ENCODE peak calls at places on chromosomes 13 and 19, in eight cellular contexts. X is tibial artery, S is breast epithelium, D is HCT116, L is endodermal cell, T is PC-3, W is tibial nerve, R is heart left ventricle. P is an unnamed sample. For H3K27me3, the result is how much of the 10 kb centered on the place peaks cover.

GRCh38 chr13:88908896-88909535 is 1237.8 kb downstream of the SLITRK5 start:
- DNase-seq in X (no peak), S (peak), D (no peak), L (no peak), T (no peak), W (peak), R (no peak), P (no peak)

GRCh38 chr19:50513746-50514345 is at the start of gene ASPDH:
- DNase-seq in X (no peak), S (no peak), D (no peak), L (peak), T (no peak), W (no peak), R (peak), P (no peak)

GRCh38 chr13:49756263-49756662 is 36.2 kb downstream of the KPNA3 start:
- DNase-seq in X (no peak), S (no peak), D (no peak), L (no peak), T (no peak), W (no peak), R (no peak), P (no peak)

GRCh38 chr13:73223372-73223781 is 164.6 kb downstream of the KLF5 start:
- DNase-seq in X (no peak), S (no peak), D (no peak), L (peak), T (peak), W (no peak), R (no peak), P (no peak)

GRCh38 chr13:98888890-98889279 is 89.0 kb downstream of the DOCK9 start:
- DNase-seq in X (no peak), S (no peak), D (no peak), L (no peak), T (no peak), W (no peak), R (no peak), P (no peak)

GRCh38 chr13:94309997-94310842 is 169.3 kb downstream of the DCT start:
- DNase-seq in X (no peak), S (no peak), D (no peak), L (no peak), T (peak), W (no peak), R (no peak), P (no peak)

GRCh38 chr13:23899555-23899954 is 2.3 kb upstream of the C1QTNF9B start:
- DNase-seq in X (peak), S (no peak), D (no peak), L (no peak), T (peak), W (peak), R (no peak), P (no peak)

GRCh38 chr19:40740747-40741146 is 9.5 kb downstream of the ACTMAP start:
- DNase-seq in X (peak), S (no peak), D (no peak), L (no peak), T (no peak), W (peak), R (no peak), P (peak)

GRCh38 chr19:10639836-10640235 is 14.3 kb upstream of the ILF3 start:
- DNase-seq in X (no peak), S (no peak), D (no peak), L (no peak), T (no peak), W (no peak), R (no peak), P (no peak)

GRCh38 chr13:35621989-35622388 is 145.5 kb upstream of the MAB21L1 start:
- DNase-seq in X (no peak), S (no peak), D (no peak), L (peak), T (peak), W (no peak), R (no peak), P (no peak)

GRCh38 chr13:41562083-41562482 is 104.7 kb downstream of the RGCC start:
- DNase-seq in X (no peak), S (peak), D (no peak), L (no peak), T (no peak), W (peak), R (no peak), P (peak)

GRCh38 chr19:57668635-57669034 is at the start of gene ZSCAN4:
- DNase-seq in X (no peak), S (no peak), D (no peak), L (no peak), T (no peak), W (no peak), R (no peak), P (no peak)

GRCh38 chr19:10334340-10335148 is 1.2 kb upstream of the RAVER1 start:
- DNase-seq in X (peak), S (peak), D (peak), L (peak), T (peak), W (peak), R (peak), P (peak)

GRCh38 chr19:1780272-1780957 is 27.1 kb downstream of the ONECUT3 start:
- DNase-seq in X (no peak), S (no peak), D (no peak), L (no peak), T (peak), W (no peak), R (no peak), P (no peak)

GRCh38 chr19:23996549-23996948 is 81.9 kb downstream of the ZNF726 start:
- DNase-seq in X (no peak), S (no peak), D (peak), L (peak), T (peak), W (no peak), R (no peak), P (no peak)

GRCh38 chr13:48829536-48829935 is 146.2 kb upstream of the FNDC3A start:
- DNase-seq in X (no peak), S (no peak), D (no peak), L (no peak), T (no peak), W (no peak), R (no peak), P (no peak)

GRCh38 chr19:6233051-6233826 is 46.5 kb downstream of the MLLT1 start:
- DNase-seq in X (peak), S (peak), D (no peak), L (no peak), T (no peak), W (no peak), R (peak), P (peak)
- H3K4me3 ChIP-seq in X (no peak), S (peak), D (no peak), L (no peak), T (no peak), W (no peak), R (peak), P (no peak)

DNA sequence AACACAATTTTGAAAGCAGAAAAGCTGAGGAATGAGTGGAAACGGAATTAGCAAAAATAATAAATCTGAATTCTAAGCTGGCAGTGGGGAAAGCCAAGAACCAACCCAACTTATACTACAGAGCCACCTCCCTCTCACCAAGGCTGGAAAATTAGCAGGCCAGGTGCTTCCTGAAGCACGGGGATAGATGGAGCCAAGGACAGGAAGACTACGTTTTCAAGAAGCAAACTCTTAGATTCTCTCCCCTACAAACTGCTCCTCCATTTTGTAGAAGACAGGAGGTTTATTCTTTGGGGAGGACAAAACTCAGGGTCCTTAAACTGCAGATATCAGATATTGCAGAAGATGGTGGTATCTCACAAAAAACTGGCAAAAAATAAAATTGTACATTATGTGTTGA is 8.8 kb downstream of the CCDC70 start:
- DNase-seq in X (no peak), S (no peak), D (no peak), L (no peak), T (no peak), W (no peak), R (no peak), P (no peak)
- H3K27me3 ChIP-seq in X (under half), S (under half), D (under half), L (under half), T (under half), W (under half), R (under half), P (under half)

GRCh38 chr19:32406161-32407003 is 812 bp downstream of the DPY19L3 start:
- DNase-seq in X (no peak), S (no peak), D (peak), L (no peak), T (no peak), W (no peak), R (no peak), P (no peak)
- H3K4me3 ChIP-seq in X (peak), S (peak), D (peak), L (peak), T (peak), W (peak), R (peak), P (peak)

GRCh38 chr13:21673592-21674270 is 2.9 kb downstream of the FGF9 start:
- DNase-seq in X (no peak), S (no peak), D (no peak), L (peak), T (peak), W (no peak), R (peak), P (no peak)
- H3K27me3 ChIP-seq in X (under half), S (under half), D (under half), L (half or more), T (half or more), W (under half), R (under half), P (under half)

P was measured in right atrium auricular region.